ENCODE peak calls at places on chromosomes 11 and 22, in six cellular contexts. J is psoas muscle; T is CD8-positive, alpha-beta memory T cell; P is HCT116; I is left lung; Q is mammary epithelial cell. U is an unnamed sample.

GRCh38 chr11:110251837-110252236 is 44.6 kb downstream of the RDX start:
- DNase-seq in J (no peak), T (no peak), P (peak; percentile 73), I (no peak), Q (peak; percentile 87), U (no peak)

GRCh38 chr11:27462543-27462942 is 10.0 kb downstream of the LGR4 start:
- DNase-seq in J (no peak), T (no peak), P (no peak), I (no peak), Q (no peak), U (no peak)

GRCh38 chr11:61814242-61814957 is 2.4 kb downstream of the FADS1 start:
- DNase-seq in J (no peak), T (no peak), P (peak; percentile 67), I (peak; percentile 32), Q (peak; percentile 17), U (no peak)

GRCh38 chr11:134033696-134034491 is 35.0 kb upstream of the JAM3 start:
- DNase-seq in J (peak; percentile 82), T (peak; percentile 43), P (peak; percentile 21), I (peak; percentile 87), Q (peak; percentile 66), U (peak; percentile 82)

GRCh38 chr22:36584666-36585065 is 55.7 kb upstream of the EIF3D start:
- DNase-seq in J (no peak), T (no peak), P (no peak), I (no peak), Q (no peak), U (no peak)

GRCh38 chr11:112348480-112349029 is 87.9 kb upstream of the PLET1 start:
- DNase-seq in J (no peak), T (no peak), P (no peak), I (no peak), Q (no peak), U (no peak)

GRCh38 chr11:124467376-124468061 is 22.0 kb upstream of the OR8B8 start:
- DNase-seq in J (no peak), T (no peak), P (no peak), I (no peak), Q (no peak), U (no peak)

GRCh38 chr11:18368236-18368635 is 26.1 kb upstream of the LDHA start:
- DNase-seq in J (no peak), T (no peak), P (no peak), I (no peak), Q (peak; percentile 58), U (no peak)

GRCh38 chr22:29343313-29343805 is 27.9 kb upstream of the RASL10A start:
- DNase-seq in J (peak; percentile 51), T (no peak), P (no peak), I (peak; percentile 62), Q (no peak), U (peak; percentile 60)

GRCh38 chr11:8263769-8264410 is at the start of gene LMO1:
- DNase-seq in J (peak; percentile 90), T (peak; percentile 43), P (peak; percentile 44), I (peak; percentile 74), Q (peak; percentile 49), U (peak; percentile 84)

GRCh38 chr11:23555085-23555484 is 694.8 kb upstream of the CCDC179 start:
- DNase-seq in J (no peak), T (no peak), P (no peak), I (no peak), Q (no peak), U (no peak)

GRCh38 chr22:35995772-35996171 is 32.9 kb downstream of the RBFOX2 start:
- DNase-seq in J (peak; percentile 84), T (no peak), P (no peak), I (peak; percentile 52), Q (peak; percentile 18), U (peak; percentile 58)

GRCh38 chr11:70072471-70073187 is 5.5 kb upstream of the ANO1 start:
- DNase-seq in J (no peak), T (no peak), P (no peak), I (no peak), Q (no peak), U (no peak)

GRCh38 chr22:24768537-24769374 is 5.8 kb downstream of the PIWIL3 start:
- DNase-seq in J (no peak), T (peak; percentile 12), P (peak; percentile 54), I (peak; percentile 38), Q (peak; percentile 29), U (peak; percentile 63)

GRCh38 chr22:32558681-32559355 is 84.2 kb downstream of the FBXO7 start:
- DNase-seq in J (peak; percentile 91), T (no peak), P (peak; percentile 75), I (peak; percentile 66), Q (peak; percentile 94), U (no peak)

GRCh38 chr11:3773180-3773579 is 24.2 kb downstream of the NUP98 start:
- DNase-seq in J (no peak), T (no peak), P (no peak), I (no peak), Q (no peak), U (no peak)

GRCh38 chr11:113723706-113724246 is 17.7 kb upstream of the TMPRSS5 start:
- DNase-seq in J (no peak), T (no peak), P (no peak), I (no peak), Q (no peak), U (no peak)

DNA sequence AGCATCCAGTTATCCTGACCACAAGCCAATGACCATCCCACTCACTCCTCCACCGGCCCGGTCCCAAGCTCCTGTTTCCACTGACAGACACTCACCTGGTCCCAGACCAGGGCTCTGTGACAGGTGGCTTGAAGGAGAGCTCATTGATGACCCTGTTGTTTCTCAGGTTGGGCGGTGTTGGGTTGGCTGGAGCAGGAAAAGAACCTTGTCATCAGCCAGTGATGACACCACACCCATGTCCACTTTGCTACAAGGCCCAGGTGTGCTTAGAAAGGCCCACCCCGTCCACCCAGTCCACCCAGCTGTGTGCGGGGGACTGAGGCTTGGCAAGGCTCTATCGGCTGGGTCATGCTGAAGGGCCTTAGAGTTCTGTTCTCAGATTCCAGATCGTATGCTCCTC is 42.9 kb downstream of the GAB4 start:
- DNase-seq in J (no peak), T (no peak), P (no peak), I (no peak), Q (no peak), U (no peak)
- H3K4me3 ChIP-seq in J (no peak overlapping the region), T (no peak overlapping the region), P (no peak overlapping the region), I (no peak overlapping the region), Q (no peak overlapping the region), U (no peak overlapping the region)

DNA sequence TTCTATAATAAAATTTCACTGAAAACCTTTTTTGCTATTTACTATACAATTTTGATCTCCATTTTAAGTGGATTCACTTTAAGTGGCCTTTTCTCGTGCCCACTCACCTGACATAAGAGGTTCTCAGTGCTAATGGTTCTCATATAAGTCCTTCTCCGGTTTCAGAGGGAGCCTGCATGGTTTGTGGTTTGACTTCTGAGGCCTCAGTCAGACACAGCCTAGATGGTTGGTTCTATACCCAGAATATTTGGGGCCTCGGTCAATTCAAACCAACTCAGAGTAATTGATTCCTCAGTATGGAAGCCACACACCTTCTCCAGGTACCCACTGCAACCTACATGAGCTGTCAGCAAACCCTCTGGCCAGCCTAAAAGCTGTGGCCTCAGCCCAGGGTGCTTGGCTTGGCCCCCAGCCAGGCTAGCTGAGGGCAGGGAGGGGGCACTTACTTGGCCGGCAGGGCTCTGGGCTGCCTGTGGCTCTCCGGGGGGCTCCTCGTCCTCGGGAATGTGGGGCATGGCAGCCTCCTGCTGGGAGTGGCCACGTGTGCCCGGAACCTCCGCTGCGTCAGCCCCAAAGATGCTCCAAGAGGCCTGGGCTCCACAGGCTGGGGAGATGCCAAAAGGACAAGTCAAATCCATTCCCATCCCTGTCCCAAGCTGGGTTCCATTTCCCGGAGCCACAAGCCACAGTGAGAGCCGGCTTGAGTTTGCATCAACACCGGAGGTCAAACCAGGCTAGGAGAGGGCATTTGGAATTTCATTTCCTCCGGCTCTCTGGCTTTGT is 41.8 kb downstream of the IRAG1 start:
- DNase-seq in J (no peak), T (no peak), P (peak; percentile 44), I (no peak), Q (no peak), U (no peak)
- H3K27ac ChIP-seq in J (no peak overlapping the region), T (no peak overlapping the region), P (peak overlapping the region; percentile 100), I (peak overlapping the region; percentile 46), Q (no peak overlapping the region), U (peak overlapping the region; percentile 40)

GRCh38 chr11:76158394-76159302 is 47.7 kb downstream of the WNT11 start:
- DNase-seq in J (no peak), T (no peak), P (no peak), I (no peak), Q (no peak), U (no peak)
- H3K4me1 ChIP-seq in J (peaks cover 8% of the 10 kb centered on the region), T (peaks cover 8% of the 10 kb centered on the region), P (no peaks in the 10 kb centered on the region), I (no peaks in the 10 kb centered on the region), Q (no peaks in the 10 kb centered on the region), U (peaks cover 19% of the 10 kb centered on the region)

GRCh38 chr11:33413296-33413695 is 156.1 kb downstream of the HIPK3 start:
- DNase-seq in J (no peak), T (no peak), P (no peak), I (no peak), Q (no peak), U (no peak)
- H3K4me3 ChIP-seq in J (no peak overlapping the region), T (no peak overlapping the region), P (no peak overlapping the region), I (no peak overlapping the region), Q (no peak overlapping the region), U (no peak overlapping the region)